ENCODE peak calls at places on chromosomes 2 and 18, in five cellular contexts. Y, A, Z, C and D are unnamed samples.

GRCh38 chr2:109349555-109350430 is 220.8 kb downstream of the SH3RF3 start:
- DNase-seq in Y (no peak), Z (no peak), A (no peak), C (no peak), D (no peak)

GRCh38 chr2:200681731-200682130 is 95.9 kb downstream of the AOX1 start:
- DNase-seq in Y (peak; percentile 24), A (no peak), Z (no peak), C (no peak), D (peak; percentile 41)

GRCh38 chr18:21896732-21897336 is 156.2 kb downstream of the MIB1 start:
- DNase-seq in Z (no peak), A (peak; percentile 19), Y (no peak), C (no peak), D (no peak)

GRCh38 chr18:1173593-1173992 is 268.9 kb downstream of the ADCYAP1 start:
- DNase-seq in Z (no peak), C (no peak), A (no peak), Y (no peak), D (no peak)

GRCh38 chr2:197628043-197628500 is 47.3 kb downstream of the RFTN2 start:
- DNase-seq in A (no peak), C (peak; percentile 16), Z (no peak), Y (no peak), D (peak; percentile 21)

GRCh38 chr2:148607553-148607952 is 37.0 kb upstream of the EPC2 start:
- DNase-seq in C (no peak), A (no peak), Z (no peak), Y (no peak), D (no peak)

GRCh38 chr2:241638063-241638660 is 669 bp downstream of the ATG4B start:
- DNase-seq in A (no peak), Z (no peak), Y (no peak), C (no peak), D (no peak)

GRCh38 chr2:165847001-165847400 is 53.0 kb upstream of the GALNT3 start:
- DNase-seq in Z (no peak), A (no peak), Y (no peak), C (no peak), D (no peak)

GRCh38 chr2:44930274-44930826 is 11.2 kb upstream of the SIX3 start:
- DNase-seq in C (no peak), Y (no peak), A (no peak), Z (no peak), D (no peak)

GRCh38 chr2:150526006-150526405 is 38.5 kb upstream of the RND3 start:
- DNase-seq in Z (no peak), Y (no peak), A (no peak), C (no peak), D (no peak)

GRCh38 chr18:71442830-71443229 is 1101.3 kb downstream of the CBLN2 start:
- DNase-seq in C (no peak), A (no peak), Z (no peak), Y (peak; percentile 82), D (peak; percentile 53)

GRCh38 chr2:46552528-46552927 is 73.2 kb downstream of the TMEM247 start:
- DNase-seq in A (no peak), Y (no peak), Z (no peak), C (no peak), D (no peak)

GRCh38 chr18:70450658-70451253 is 161.9 kb downstream of the SOCS6 start:
- DNase-seq in Z (peak; percentile 4), C (no peak), A (no peak), Y (peak; percentile 50), D (peak; percentile 48)

GRCh38 chr2:145769053-145769716 is 1249.3 kb upstream of the ZEB2 start:
- DNase-seq in Y (no peak), C (no peak), A (no peak), Z (no peak), D (no peak)

GRCh38 chr2:66301073-66301766 is 133.7 kb upstream of the MEIS1 start:
- DNase-seq in A (peak; percentile 66), Z (no peak), Y (peak; percentile 60), C (no peak), D (peak; percentile 48)

GRCh38 chr2:46798998-46799698 is 116.5 kb downstream of the MCFD2 start:
- DNase-seq in A (no peak), Z (no peak), C (no peak), Y (no peak), D (peak; percentile 93)

GRCh38 chr2:147716906-147717305 is 127.9 kb upstream of the ACVR2A start:
- DNase-seq in Z (no peak), A (no peak), C (no peak), Y (peak; percentile 1), D (no peak)

GRCh38 chr2:85902496-85902895 is 13.7 kb upstream of the ST3GAL5 start:
- DNase-seq in C (peak; percentile 57), A (no peak), Y (no peak), Z (no peak), D (peak; percentile 74)

GRCh38 chr2:240139666-240140393 is 628 bp downstream of the OTOS start:
- DNase-seq in A (no peak), C (no peak), Z (no peak), Y (no peak), D (no peak)

GRCh38 chr18:63158676-63159291 is 160.8 kb downstream of the BCL2 start:
- DNase-seq in A (no peak), Y (no peak), Z (no peak), C (no peak), D (no peak)

GRCh38 chr2:60710707-60711106 is 45.4 kb upstream of the PAPOLG start:
- DNase-seq in Y (no peak), Z (no peak), C (peak; percentile 4), A (peak; percentile 16), D (peak; percentile 14)

GRCh38 chr18:57518533-57518932 is 68.0 kb downstream of the FECH start:
- DNase-seq in Z (no peak), A (no peak), C (no peak), Y (no peak), D (no peak)

GRCh38 chr2:101524811-101525430 is 50.0 kb upstream of the RFX8 start:
- DNase-seq in Z (no peak), A (no peak), C (no peak), Y (peak; percentile 27), D (no peak)

GRCh38 chr2:144832048-144832447 is 312.1 kb upstream of the ZEB2 start:
- DNase-seq in C (no peak), Y (no peak), Z (no peak), A (no peak), D (no peak)

GRCh38 chr2:234251326-234252271 is 201.1 kb downstream of the SPP2 start:
- DNase-seq in A (no peak), C (peak; percentile 96), Z (peak; percentile 74), Y (peak; percentile 95), D (peak; percentile 99)

GRCh38 chr2:227293531-227293930 is 31.5 kb upstream of the MFF start:
- DNase-seq in Y (no peak), Z (no peak), C (no peak), A (no peak), D (no peak)

GRCh38 chr2:159684796-159685195 is 27.5 kb upstream of the MARCHF7 start:
- DNase-seq in Z (no peak), Y (peak; percentile 59), C (peak; percentile 60), A (no peak), D (peak; percentile 65)

GRCh38 chr2:44786045-44786817 is 155.3 kb upstream of the SIX3 start:
- DNase-seq in Z (no peak), A (no peak), Y (no peak), C (no peak), D (no peak)

GRCh38 chr2:75098856-75099255 is 100.5 kb downstream of the TACR1 start:
- DNase-seq in A (no peak), Y (peak; percentile 32), C (no peak), Z (peak; percentile 2), D (peak; percentile 54)

GRCh38 chr2:69601179-69601612 is 42.3 kb downstream of the AAK1 start:
- DNase-seq in Y (peak; percentile 83), Z (no peak), C (peak; percentile 93), A (no peak), D (peak; percentile 79)

GRCh38 chr2:176473177-176473576 is 203.9 kb downstream of the MTX2 start:
- DNase-seq in A (no peak), Y (peak; percentile 39), C (no peak), Z (no peak), D (peak; percentile 58)

DNA sequence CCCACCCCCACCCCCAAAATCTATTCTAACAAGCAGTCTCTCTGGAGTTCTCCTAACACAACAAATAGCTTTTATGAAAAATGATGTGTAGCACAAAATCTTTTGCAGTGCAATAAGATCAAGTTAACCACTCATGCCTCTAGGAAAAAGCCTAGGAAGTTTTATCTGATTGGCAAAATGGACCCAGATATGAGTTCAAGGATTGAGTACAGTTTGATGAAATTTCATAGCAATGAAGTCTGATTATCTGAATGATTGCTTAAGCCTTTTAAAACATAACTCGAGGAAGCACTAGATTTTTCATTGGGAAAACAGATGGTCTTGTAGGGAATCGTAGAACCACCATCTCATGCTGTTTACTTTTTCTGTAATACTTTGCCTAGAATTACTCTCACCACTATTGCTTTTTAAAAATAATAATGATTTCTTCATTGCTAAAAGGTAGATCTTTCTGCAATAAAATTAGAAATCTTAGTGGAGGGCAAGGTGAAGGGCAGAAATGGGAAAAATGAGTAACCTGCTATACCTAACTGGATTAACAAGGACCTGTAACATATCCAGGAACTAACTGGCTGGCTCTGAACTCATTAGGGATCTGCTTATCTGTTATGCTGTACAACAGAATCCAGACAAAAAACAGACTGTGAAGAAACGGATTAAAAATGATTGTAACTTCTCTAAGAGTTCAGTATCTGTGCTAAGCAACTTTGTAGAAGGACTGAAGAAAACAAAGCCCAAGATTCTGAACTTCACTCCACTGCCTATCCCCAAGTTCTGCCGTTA is 73.7 kb upstream of the ETAA1 start:
- DNase-seq in A (no peak), C (no peak), Z (no peak), Y (peak; percentile 28), D (no peak)
- TF ChIP-seq CTCF in A (no peak), C (no peak), Z (no peak), Y (no peak), D (no peak)

GRCh38 chr2:40611196-40611595 is 159.3 kb upstream of the SLC8A1 start:
- DNase-seq in Z (no peak), A (no peak), C (no peak), Y (no peak), D (no peak)

DNA sequence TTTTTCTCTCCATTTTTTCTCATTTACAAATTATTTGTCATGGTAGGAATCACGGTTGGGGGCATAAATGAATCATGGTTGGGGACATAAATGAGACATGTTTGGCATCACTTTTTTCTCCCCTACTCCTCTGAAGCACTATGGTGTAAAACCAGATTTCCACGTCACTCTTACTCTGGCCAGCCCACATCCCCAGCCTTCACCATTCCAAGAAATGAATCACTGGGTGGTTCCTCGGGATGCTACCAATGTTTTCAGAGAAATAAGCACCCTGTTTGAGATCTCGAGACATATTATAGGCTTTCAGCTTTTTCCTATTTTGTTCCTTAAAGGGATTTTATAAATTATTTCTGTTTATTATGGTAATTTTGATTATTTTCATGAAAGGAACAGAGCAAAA is 155.0 kb upstream of the SLC8A1 start:
- DNase-seq in A (no peak), Z (no peak), C (peak; percentile 7), Y (peak; percentile 1), D (peak; percentile 61)
- TF ChIP-seq CTCF in A (no peak), Z (no peak), C (no peak), Y (no peak), D (no peak)

GRCh38 chr18:11125372-11126315 is 23.7 kb downstream of the PIEZO2 start:
- DNase-seq in Z (no peak), A (no peak), Y (peak; percentile 49), C (no peak), D (no peak)
- TF ChIP-seq CTCF in Z (no peak), A (no peak), Y (no peak), C (no peak), D (no peak)

DNA sequence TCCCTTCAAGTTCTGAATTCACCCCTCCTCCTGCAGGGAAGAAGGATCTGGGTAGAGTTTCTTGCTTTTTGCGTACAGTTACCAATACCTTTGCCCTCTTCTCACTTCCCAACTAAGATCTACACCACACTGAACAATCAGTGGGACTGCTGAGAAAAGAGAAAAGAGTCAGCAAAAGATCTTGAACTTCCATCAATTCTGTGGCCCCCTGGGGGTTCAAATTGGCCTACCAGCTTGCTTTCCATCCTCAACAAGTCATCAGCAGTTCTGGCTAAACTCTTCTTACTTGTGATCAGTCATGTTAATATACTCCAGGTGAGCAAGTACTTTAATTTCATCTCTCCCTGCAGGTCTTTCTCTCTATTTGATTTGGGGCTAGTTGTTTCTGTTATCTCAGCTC is 739.3 kb upstream of the LRRTM4 start:
- DNase-seq in Z (no peak), A (no peak), Y (no peak), C (no peak), D (no peak)
- TF ChIP-seq CTCF in Z (no peak), A (no peak), Y (no peak), C (no peak), D (no peak)